ENCODE peak calls at places on chromosome 10, in nine cellular contexts. D is SW480; U is NCI-H748 treated with DMSO at 0.1 percent for 48 hours; C is ovary; Z is left lung; H is foreskin keratinocyte; R is GM23338; K is stimulated activated CD4-positive, alpha-beta T cell treated with anti-CD3 and anti-CD28 coated beads, TNF-alpha, amount 100 ng/mL, for 24 hours; G is left colon. I is an unnamed sample.
A peak's percentile ranks its signal among the peaks of the same experiment; 100 is the strongest.

GRCh38 chr10:14372616-14373015 is 41.9 kb upstream of the FRMD4A start:
- DNase-seq in D (no peak), U (no peak), C (no peak), Z (no peak), H (no peak), R (no peak), K (no peak), G (no peak), I (no peak)

GRCh38 chr10:80686734-80687561 is 149.2 kb downstream of the SH2D4B start:
- DNase-seq in D (no peak), U (no peak), C (no peak), Z (no peak), H (no peak), R (peak; percentile 26), K (no peak), G (no peak), I (no peak)

GRCh38 chr10:49187950-49188761 is at the start of gene TMEM273:
- DNase-seq in D (no peak), U (no peak), C (no peak), Z (peak; percentile 90), H (no peak), R (no peak), K (no peak), G (peak; percentile 50), I (peak; percentile 55)

GRCh38 chr10:30829921-30830671 is 200.5 kb upstream of the LYZL2 start:
- DNase-seq in D (no peak), U (peak; percentile 56), C (no peak), Z (no peak), H (peak; percentile 35), R (no peak), K (no peak), G (no peak), I (no peak)

GRCh38 chr10:78346721-78347120 is 313.1 kb downstream of the RPS24 start:
- DNase-seq in D (no peak), U (no peak), C (no peak), Z (no peak), H (no peak), R (no peak), K (no peak), G (no peak), I (no peak)

GRCh38 chr10:119775529-119775928 is 49.7 kb downstream of the INPP5F start:
- DNase-seq in D (no peak), U (no peak), C (no peak), Z (no peak), H (no peak), R (no peak), K (no peak), G (no peak), I (no peak)

GRCh38 chr10:127148933-127149220 is 47.5 kb downstream of the INSYN2A start:
- DNase-seq in D (peak; percentile 8), U (no peak), C (no peak), Z (no peak), H (peak; percentile 80), R (no peak), K (no peak), G (no peak), I (no peak)

GRCh38 chr10:48465860-48466521 is 138.9 kb downstream of the ARHGAP22 start:
- DNase-seq in D (no peak), U (no peak), C (peak; percentile 35), Z (no peak), H (no peak), R (peak; percentile 52), K (no peak), G (no peak), I (no peak)

GRCh38 chr10:33325929-33326328 is 8.5 kb downstream of the NRP1 start:
- DNase-seq in D (no peak), U (no peak), C (no peak), Z (no peak), H (no peak), R (no peak), K (no peak), G (no peak), I (no peak)

I was measured in HL-60.